ENCODE peak calls at places on chromosomes 13 and 19, in ten cellular contexts. One of them, this sample, is unnamed.

GRCh38 chr19:33434090-33434885 is 60.8 kb downstream of the CEBPG start:
- DNase-seq in CD4-positive, CD25-positive, alpha-beta regulatory T cell: no peak
- DNase-seq in left kidney: no peak
- DNase-seq in upper lobe of left lung: no peak
- DNase-seq in NCI-H1105: no peak
- DNase-seq in fibroblast of the aortic adventitia: no peak
- DNase-seq in bronchial epithelial cell: no peak
- DNase-seq in T-helper 1 cell: no peak
- DNase-seq in C1 segment of cervical spinal cord: no peak
- DNase-seq in stromal cell of bone marrow: no peak
- DNase-seq in this sample: no peak

GRCh38 chr19:19459707-19460251 is 54.3 kb downstream of the GATAD2A start:
- DNase-seq in CD4-positive, CD25-positive, alpha-beta regulatory T cell: peak
- DNase-seq in NCI-H1105: no peak
- DNase-seq in left kidney: no peak
- DNase-seq in C1 segment of cervical spinal cord: no peak
- DNase-seq in stromal cell of bone marrow: peak
- DNase-seq in bronchial epithelial cell: peak
- DNase-seq in T-helper 1 cell: peak
- DNase-seq in upper lobe of left lung: peak
- DNase-seq in fibroblast of the aortic adventitia: peak
- DNase-seq in this sample: peak

GRCh38 chr19:29876414-29876813 is 64.6 kb downstream of the CCNE1 start:
- DNase-seq in left kidney: no peak
- DNase-seq in CD4-positive, CD25-positive, alpha-beta regulatory T cell: no peak
- DNase-seq in C1 segment of cervical spinal cord: no peak
- DNase-seq in upper lobe of left lung: no peak
- DNase-seq in fibroblast of the aortic adventitia: no peak
- DNase-seq in stromal cell of bone marrow: no peak
- DNase-seq in NCI-H1105: no peak
- DNase-seq in T-helper 1 cell: no peak
- DNase-seq in bronchial epithelial cell: no peak
- DNase-seq in this sample: no peak

GRCh38 chr13:111614613-111615012 is 294.2 kb downstream of the TEX29 start:
- DNase-seq in stromal cell of bone marrow: no peak
- DNase-seq in upper lobe of left lung: no peak
- DNase-seq in CD4-positive, CD25-positive, alpha-beta regulatory T cell: no peak
- DNase-seq in T-helper 1 cell: no peak
- DNase-seq in NCI-H1105: no peak
- DNase-seq in C1 segment of cervical spinal cord: no peak
- DNase-seq in fibroblast of the aortic adventitia: no peak
- DNase-seq in bronchial epithelial cell: no peak
- DNase-seq in left kidney: no peak
- DNase-seq in this sample: no peak

GRCh38 chr19:2320939-2321338 is 7.4 kb downstream of the LSM7 start:
- DNase-seq in upper lobe of left lung: no peak
- DNase-seq in bronchial epithelial cell: no peak
- DNase-seq in CD4-positive, CD25-positive, alpha-beta regulatory T cell: no peak
- DNase-seq in C1 segment of cervical spinal cord: no peak
- DNase-seq in stromal cell of bone marrow: no peak
- DNase-seq in NCI-H1105: no peak
- DNase-seq in fibroblast of the aortic adventitia: no peak
- DNase-seq in left kidney: no peak
- DNase-seq in T-helper 1 cell: no peak
- DNase-seq in this sample: no peak

GRCh38 chr13:67771106-67771505 is 541.0 kb upstream of the PCDH9 start:
- DNase-seq in T-helper 1 cell: no peak
- DNase-seq in upper lobe of left lung: no peak
- DNase-seq in bronchial epithelial cell: no peak
- DNase-seq in C1 segment of cervical spinal cord: no peak
- DNase-seq in left kidney: no peak
- DNase-seq in fibroblast of the aortic adventitia: no peak
- DNase-seq in stromal cell of bone marrow: no peak
- DNase-seq in CD4-positive, CD25-positive, alpha-beta regulatory T cell: no peak
- DNase-seq in NCI-H1105: no peak
- DNase-seq in this sample: no peak

GRCh38 chr13:93758575-93758974 is 532.0 kb downstream of the GPC6 start:
- DNase-seq in left kidney: no peak
- DNase-seq in NCI-H1105: no peak
- DNase-seq in C1 segment of cervical spinal cord: no peak
- DNase-seq in stromal cell of bone marrow: no peak
- DNase-seq in bronchial epithelial cell: peak
- DNase-seq in fibroblast of the aortic adventitia: peak
- DNase-seq in upper lobe of left lung: no peak
- DNase-seq in T-helper 1 cell: no peak
- DNase-seq in CD4-positive, CD25-positive, alpha-beta regulatory T cell: no peak
- DNase-seq in this sample: no peak

GRCh38 chr13:30872685-30873443 is 33.2 kb upstream of the MEDAG start:
- DNase-seq in stromal cell of bone marrow: peak
- DNase-seq in bronchial epithelial cell: no peak
- DNase-seq in CD4-positive, CD25-positive, alpha-beta regulatory T cell: no peak
- DNase-seq in left kidney: peak
- DNase-seq in NCI-H1105: no peak
- DNase-seq in C1 segment of cervical spinal cord: no peak
- DNase-seq in upper lobe of left lung: peak
- DNase-seq in fibroblast of the aortic adventitia: peak
- DNase-seq in T-helper 1 cell: no peak
- DNase-seq in this sample: peak

GRCh38 chr13:29733069-29733700 is 117.2 kb downstream of the UBL3 start:
- DNase-seq in T-helper 1 cell: no peak
- DNase-seq in upper lobe of left lung: peak
- DNase-seq in stromal cell of bone marrow: no peak
- DNase-seq in NCI-H1105: no peak
- DNase-seq in left kidney: no peak
- DNase-seq in bronchial epithelial cell: no peak
- DNase-seq in CD4-positive, CD25-positive, alpha-beta regulatory T cell: no peak
- DNase-seq in C1 segment of cervical spinal cord: no peak
- DNase-seq in fibroblast of the aortic adventitia: no peak
- DNase-seq in this sample: no peak

GRCh38 chr19:13882419-13882795 is 5.5 kb downstream of the NANOS3 start:
- DNase-seq in fibroblast of the aortic adventitia: no peak
- DNase-seq in bronchial epithelial cell: no peak
- DNase-seq in CD4-positive, CD25-positive, alpha-beta regulatory T cell: no peak
- DNase-seq in C1 segment of cervical spinal cord: no peak
- DNase-seq in T-helper 1 cell: no peak
- DNase-seq in stromal cell of bone marrow: no peak
- DNase-seq in upper lobe of left lung: no peak
- DNase-seq in left kidney: no peak
- DNase-seq in NCI-H1105: no peak
- DNase-seq in this sample: no peak

GRCh38 chr19:33392341-33393285 is 19.1 kb downstream of the CEBPG start:
- DNase-seq in C1 segment of cervical spinal cord: no peak
- DNase-seq in stromal cell of bone marrow: no peak
- DNase-seq in fibroblast of the aortic adventitia: no peak
- DNase-seq in bronchial epithelial cell: no peak
- DNase-seq in left kidney: peak
- DNase-seq in upper lobe of left lung: no peak
- DNase-seq in CD4-positive, CD25-positive, alpha-beta regulatory T cell: no peak
- DNase-seq in NCI-H1105: no peak
- DNase-seq in T-helper 1 cell: no peak
- DNase-seq in this sample: no peak

GRCh38 chr19:2827840-2828489 is 8.3 kb downstream of the ZNF554 start:
- DNase-seq in C1 segment of cervical spinal cord: no peak
- DNase-seq in fibroblast of the aortic adventitia: no peak
- DNase-seq in stromal cell of bone marrow: no peak
- DNase-seq in T-helper 1 cell: no peak
- DNase-seq in upper lobe of left lung: no peak
- DNase-seq in left kidney: no peak
- DNase-seq in NCI-H1105: no peak
- DNase-seq in bronchial epithelial cell: no peak
- DNase-seq in CD4-positive, CD25-positive, alpha-beta regulatory T cell: no peak
- DNase-seq in this sample: no peak

GRCh38 chr19:35911790-35912189 is 3.7 kb upstream of the TYROBP start:
- DNase-seq in fibroblast of the aortic adventitia: no peak
- DNase-seq in T-helper 1 cell: no peak
- DNase-seq in NCI-H1105: peak
- DNase-seq in CD4-positive, CD25-positive, alpha-beta regulatory T cell: no peak
- DNase-seq in upper lobe of left lung: peak
- DNase-seq in stromal cell of bone marrow: no peak
- DNase-seq in bronchial epithelial cell: peak
- DNase-seq in left kidney: no peak
- DNase-seq in C1 segment of cervical spinal cord: no peak
- DNase-seq in this sample: no peak

GRCh38 chr19:31154021-31154420 is 195.2 kb downstream of the TSHZ3 start:
- DNase-seq in NCI-H1105: no peak
- DNase-seq in bronchial epithelial cell: peak
- DNase-seq in T-helper 1 cell: no peak
- DNase-seq in upper lobe of left lung: no peak
- DNase-seq in C1 segment of cervical spinal cord: no peak
- DNase-seq in left kidney: no peak
- DNase-seq in fibroblast of the aortic adventitia: peak
- DNase-seq in stromal cell of bone marrow: no peak
- DNase-seq in CD4-positive, CD25-positive, alpha-beta regulatory T cell: no peak
- DNase-seq in this sample: no peak

GRCh38 chr13:93875527-93875926 is 604.0 kb downstream of the DCT start:
- DNase-seq in stromal cell of bone marrow: no peak
- DNase-seq in fibroblast of the aortic adventitia: peak
- DNase-seq in bronchial epithelial cell: peak
- DNase-seq in NCI-H1105: peak
- DNase-seq in CD4-positive, CD25-positive, alpha-beta regulatory T cell: no peak
- DNase-seq in T-helper 1 cell: no peak
- DNase-seq in C1 segment of cervical spinal cord: no peak
- DNase-seq in upper lobe of left lung: no peak
- DNase-seq in left kidney: no peak
- DNase-seq in this sample: no peak

GRCh38 chr13:68588623-68589022 is 1358.5 kb upstream of the PCDH9 start:
- DNase-seq in bronchial epithelial cell: no peak
- DNase-seq in NCI-H1105: no peak
- DNase-seq in left kidney: no peak
- DNase-seq in C1 segment of cervical spinal cord: no peak
- DNase-seq in stromal cell of bone marrow: no peak
- DNase-seq in T-helper 1 cell: no peak
- DNase-seq in fibroblast of the aortic adventitia: no peak
- DNase-seq in upper lobe of left lung: no peak
- DNase-seq in CD4-positive, CD25-positive, alpha-beta regulatory T cell: no peak
- DNase-seq in this sample: no peak

GRCh38 chr19:38877781-38878574 is at the start of gene RINL:
- DNase-seq in T-helper 1 cell: peak
- DNase-seq in C1 segment of cervical spinal cord: no peak
- DNase-seq in left kidney: peak
- DNase-seq in fibroblast of the aortic adventitia: no peak
- DNase-seq in NCI-H1105: peak
- DNase-seq in stromal cell of bone marrow: no peak
- DNase-seq in upper lobe of left lung: peak
- DNase-seq in CD4-positive, CD25-positive, alpha-beta regulatory T cell: peak
- DNase-seq in bronchial epithelial cell: peak
- DNase-seq in this sample: no peak

GRCh38 chr13:28100149-28101121 is at the start of gene FLT3:
- DNase-seq in left kidney: peak
- DNase-seq in upper lobe of left lung: peak
- DNase-seq in T-helper 1 cell: no peak
- DNase-seq in C1 segment of cervical spinal cord: peak
- DNase-seq in CD4-positive, CD25-positive, alpha-beta regulatory T cell: no peak
- DNase-seq in NCI-H1105: no peak
- DNase-seq in stromal cell of bone marrow: no peak
- DNase-seq in bronchial epithelial cell: no peak
- DNase-seq in fibroblast of the aortic adventitia: peak
- DNase-seq in this sample: no peak

GRCh38 chr19:40443930-40444180 is 280 bp downstream of the SERTAD3 start:
- DNase-seq in C1 segment of cervical spinal cord: no peak
- DNase-seq in stromal cell of bone marrow: no peak
- DNase-seq in bronchial epithelial cell: no peak
- DNase-seq in NCI-H1105: peak
- DNase-seq in T-helper 1 cell: no peak
- DNase-seq in CD4-positive, CD25-positive, alpha-beta regulatory T cell: no peak
- DNase-seq in left kidney: no peak
- DNase-seq in fibroblast of the aortic adventitia: peak
- DNase-seq in upper lobe of left lung: no peak
- DNase-seq in this sample: no peak

GRCh38 chr19:48560095-48560530 is 8.1 kb downstream of the SULT2B1 start:
- DNase-seq in upper lobe of left lung: no peak
- DNase-seq in NCI-H1105: no peak
- DNase-seq in bronchial epithelial cell: no peak
- DNase-seq in left kidney: no peak
- DNase-seq in T-helper 1 cell: no peak
- DNase-seq in CD4-positive, CD25-positive, alpha-beta regulatory T cell: no peak
- DNase-seq in stromal cell of bone marrow: no peak
- DNase-seq in C1 segment of cervical spinal cord: no peak
- DNase-seq in fibroblast of the aortic adventitia: no peak
- DNase-seq in this sample: no peak

GRCh38 chr19:4161415-4162077 is 8.1 kb downstream of the CREB3L3 start:
- DNase-seq in upper lobe of left lung: no peak
- DNase-seq in NCI-H1105: no peak
- DNase-seq in T-helper 1 cell: no peak
- DNase-seq in CD4-positive, CD25-positive, alpha-beta regulatory T cell: no peak
- DNase-seq in left kidney: no peak
- DNase-seq in bronchial epithelial cell: no peak
- DNase-seq in C1 segment of cervical spinal cord: no peak
- DNase-seq in stromal cell of bone marrow: no peak
- DNase-seq in fibroblast of the aortic adventitia: no peak
- DNase-seq in this sample: no peak

GRCh38 chr13:41457589-41458186 is 338 bp downstream of the RGCC start:
- DNase-seq in upper lobe of left lung: no peak
- DNase-seq in CD4-positive, CD25-positive, alpha-beta regulatory T cell: no peak
- DNase-seq in fibroblast of the aortic adventitia: no peak
- DNase-seq in stromal cell of bone marrow: no peak
- DNase-seq in NCI-H1105: no peak
- DNase-seq in bronchial epithelial cell: no peak
- DNase-seq in C1 segment of cervical spinal cord: no peak
- DNase-seq in T-helper 1 cell: no peak
- DNase-seq in left kidney: peak
- DNase-seq in this sample: no peak

GRCh38 chr13:26897706-26898550 is 137.3 kb upstream of the GPR12 start:
- DNase-seq in C1 segment of cervical spinal cord: no peak
- DNase-seq in stromal cell of bone marrow: no peak
- DNase-seq in fibroblast of the aortic adventitia: no peak
- DNase-seq in T-helper 1 cell: no peak
- DNase-seq in bronchial epithelial cell: no peak
- DNase-seq in upper lobe of left lung: no peak
- DNase-seq in NCI-H1105: no peak
- DNase-seq in left kidney: no peak
- DNase-seq in CD4-positive, CD25-positive, alpha-beta regulatory T cell: no peak
- DNase-seq in this sample: peak

GRCh38 chr19:38273499-38273898 is 9.1 kb downstream of the SPINT2 start:
- DNase-seq in left kidney: no peak
- DNase-seq in bronchial epithelial cell: no peak
- DNase-seq in C1 segment of cervical spinal cord: no peak
- DNase-seq in T-helper 1 cell: no peak
- DNase-seq in NCI-H1105: no peak
- DNase-seq in fibroblast of the aortic adventitia: no peak
- DNase-seq in CD4-positive, CD25-positive, alpha-beta regulatory T cell: no peak
- DNase-seq in stromal cell of bone marrow: no peak
- DNase-seq in upper lobe of left lung: no peak
- DNase-seq in this sample: no peak

GRCh38 chr19:39160889-39161672 is 35.5 kb downstream of the PAK4 start:
- DNase-seq in NCI-H1105: no peak
- DNase-seq in left kidney: no peak
- DNase-seq in fibroblast of the aortic adventitia: peak
- DNase-seq in C1 segment of cervical spinal cord: no peak
- DNase-seq in stromal cell of bone marrow: peak
- DNase-seq in bronchial epithelial cell: peak
- DNase-seq in T-helper 1 cell: no peak
- DNase-seq in CD4-positive, CD25-positive, alpha-beta regulatory T cell: no peak
- DNase-seq in upper lobe of left lung: no peak
- DNase-seq in this sample: no peak

GRCh38 chr19:11450570-11451326 is 15.3 kb downstream of the PRKCSH start:
- DNase-seq in NCI-H1105: no peak
- DNase-seq in left kidney: no peak
- DNase-seq in fibroblast of the aortic adventitia: no peak
- DNase-seq in stromal cell of bone marrow: no peak
- DNase-seq in upper lobe of left lung: no peak
- DNase-seq in bronchial epithelial cell: no peak
- DNase-seq in T-helper 1 cell: no peak
- DNase-seq in CD4-positive, CD25-positive, alpha-beta regulatory T cell: no peak
- DNase-seq in C1 segment of cervical spinal cord: no peak
- DNase-seq in this sample: no peak

GRCh38 chr13:113955691-113956090 is 18.2 kb downstream of the C13orf46 start:
- DNase-seq in upper lobe of left lung: no peak
- DNase-seq in stromal cell of bone marrow: no peak
- DNase-seq in CD4-positive, CD25-positive, alpha-beta regulatory T cell: no peak
- DNase-seq in NCI-H1105: no peak
- DNase-seq in bronchial epithelial cell: no peak
- DNase-seq in T-helper 1 cell: no peak
- DNase-seq in C1 segment of cervical spinal cord: no peak
- DNase-seq in left kidney: no peak
- DNase-seq in fibroblast of the aortic adventitia: no peak
- DNase-seq in this sample: no peak

GRCh38 chr13:37656247-37656940 is 57.8 kb upstream of the POSTN start:
- DNase-seq in C1 segment of cervical spinal cord: no peak
- DNase-seq in left kidney: no peak
- DNase-seq in T-helper 1 cell: no peak
- DNase-seq in stromal cell of bone marrow: peak
- DNase-seq in NCI-H1105: no peak
- DNase-seq in bronchial epithelial cell: peak
- DNase-seq in upper lobe of left lung: no peak
- DNase-seq in CD4-positive, CD25-positive, alpha-beta regulatory T cell: no peak
- DNase-seq in fibroblast of the aortic adventitia: peak
- DNase-seq in this sample: no peak